ENCODE peak calls at places on chromosomes 2 and 18, in eight cellular contexts. One of them, this sample, is unnamed.

GRCh38 chr2:37555457-37555856 is 116.0 kb downstream of the CDC42EP3 start:
- DNase-seq in psoas muscle: no peak
- DNase-seq in colonic mucosa: no peak
- DNase-seq in GM23248: no peak
- DNase-seq in HFF-Myc: no peak
- DNase-seq in upper lobe of right lung: no peak
- DNase-seq in GM12865: peak
- DNase-seq in sigmoid colon: no peak
- DNase-seq in this sample: no peak

GRCh38 chr2:68912732-68913131 is 40.0 kb downstream of the GKN2 start:
- DNase-seq in colonic mucosa: no peak
- DNase-seq in upper lobe of right lung: no peak
- DNase-seq in psoas muscle: no peak
- DNase-seq in HFF-Myc: no peak
- DNase-seq in sigmoid colon: no peak
- DNase-seq in GM23248: no peak
- DNase-seq in GM12865: no peak
- DNase-seq in this sample: peak

GRCh38 chr18:25399554-25399953 is 47.6 kb upstream of the ZNF521 start:
- DNase-seq in HFF-Myc: no peak
- DNase-seq in colonic mucosa: no peak
- DNase-seq in upper lobe of right lung: no peak
- DNase-seq in GM12865: no peak
- DNase-seq in psoas muscle: no peak
- DNase-seq in GM23248: peak
- DNase-seq in sigmoid colon: no peak
- DNase-seq in this sample: no peak

GRCh38 chr2:118232391-118233255 is 144.4 kb downstream of the INSIG2 start:
- DNase-seq in sigmoid colon: no peak
- DNase-seq in psoas muscle: no peak
- DNase-seq in HFF-Myc: no peak
- DNase-seq in colonic mucosa: no peak
- DNase-seq in upper lobe of right lung: no peak
- DNase-seq in GM12865: peak
- DNase-seq in GM23248: no peak
- DNase-seq in this sample: no peak

GRCh38 chr2:144201126-144201525 is 318.8 kb downstream of the ZEB2 start:
- DNase-seq in HFF-Myc: no peak
- DNase-seq in GM23248: no peak
- DNase-seq in GM12865: no peak
- DNase-seq in upper lobe of right lung: no peak
- DNase-seq in sigmoid colon: no peak
- DNase-seq in colonic mucosa: no peak
- DNase-seq in psoas muscle: no peak
- DNase-seq in this sample: no peak

GRCh38 chr2:220619525-220620267 is 952.4 kb downstream of the EPHA4 start:
- DNase-seq in colonic mucosa: peak
- DNase-seq in GM12865: no peak
- DNase-seq in sigmoid colon: no peak
- DNase-seq in psoas muscle: no peak
- DNase-seq in upper lobe of right lung: no peak
- DNase-seq in GM23248: peak
- DNase-seq in HFF-Myc: no peak
- DNase-seq in this sample: no peak

GRCh38 chr2:175111200-175111657 is 56.8 kb downstream of the ATF2 start:
- DNase-seq in GM12865: peak
- DNase-seq in psoas muscle: no peak
- DNase-seq in upper lobe of right lung: no peak
- DNase-seq in GM23248: peak
- DNase-seq in colonic mucosa: no peak
- DNase-seq in HFF-Myc: peak
- DNase-seq in sigmoid colon: no peak
- DNase-seq in this sample: peak

GRCh38 chr2:104734937-104735586 is 118.9 kb upstream of the POU3F3 start:
- DNase-seq in GM23248: no peak
- DNase-seq in psoas muscle: no peak
- DNase-seq in colonic mucosa: no peak
- DNase-seq in HFF-Myc: no peak
- DNase-seq in GM12865: peak
- DNase-seq in sigmoid colon: no peak
- DNase-seq in upper lobe of right lung: no peak
- DNase-seq in this sample: no peak

GRCh38 chr18:39611381-39612090 is 2045.9 kb upstream of the CELF4 start:
- DNase-seq in psoas muscle: no peak
- DNase-seq in sigmoid colon: no peak
- DNase-seq in GM12865: no peak
- DNase-seq in GM23248: no peak
- DNase-seq in HFF-Myc: no peak
- DNase-seq in colonic mucosa: no peak
- DNase-seq in upper lobe of right lung: no peak
- DNase-seq in this sample: no peak

GRCh38 chr2:136527560-136527959 is 237.8 kb upstream of the THSD7B start:
- DNase-seq in sigmoid colon: no peak
- DNase-seq in HFF-Myc: peak
- DNase-seq in upper lobe of right lung: no peak
- DNase-seq in GM23248: peak
- DNase-seq in colonic mucosa: no peak
- DNase-seq in GM12865: peak
- DNase-seq in psoas muscle: no peak
- DNase-seq in this sample: no peak

GRCh38 chr18:11859903-11860407 is 8.7 kb downstream of the CHMP1B start:
- DNase-seq in GM23248: peak
- DNase-seq in GM12865: no peak
- DNase-seq in upper lobe of right lung: no peak
- DNase-seq in sigmoid colon: no peak
- DNase-seq in colonic mucosa: peak
- DNase-seq in psoas muscle: no peak
- DNase-seq in HFF-Myc: no peak
- DNase-seq in this sample: peak

GRCh38 chr2:25524507-25524906 is 148.9 kb downstream of the DTNB start:
- DNase-seq in GM12865: peak
- DNase-seq in sigmoid colon: no peak
- DNase-seq in upper lobe of right lung: no peak
- DNase-seq in psoas muscle: no peak
- DNase-seq in HFF-Myc: no peak
- DNase-seq in colonic mucosa: no peak
- DNase-seq in GM23248: no peak
- DNase-seq in this sample: no peak

GRCh38 chr2:113767811-113768210 is 11.4 kb upstream of the SLC35F5 start:
- DNase-seq in GM12865: no peak
- DNase-seq in colonic mucosa: no peak
- DNase-seq in psoas muscle: no peak
- DNase-seq in upper lobe of right lung: no peak
- DNase-seq in GM23248: no peak
- DNase-seq in sigmoid colon: no peak
- DNase-seq in HFF-Myc: no peak
- DNase-seq in this sample: no peak

GRCh38 chr2:203706403-203706802 is at the start of gene CD28:
- DNase-seq in GM23248: no peak
- DNase-seq in colonic mucosa: peak
- DNase-seq in upper lobe of right lung: no peak
- DNase-seq in HFF-Myc: no peak
- DNase-seq in psoas muscle: no peak
- DNase-seq in GM12865: peak
- DNase-seq in sigmoid colon: peak
- DNase-seq in this sample: peak

GRCh38 chr2:151315381-151315903 is 26.0 kb upstream of the NMI start:
- DNase-seq in GM23248: peak
- DNase-seq in HFF-Myc: no peak
- DNase-seq in upper lobe of right lung: no peak
- DNase-seq in sigmoid colon: peak
- DNase-seq in colonic mucosa: no peak
- DNase-seq in psoas muscle: peak
- DNase-seq in GM12865: no peak
- DNase-seq in this sample: no peak

GRCh38 chr2:165475270-165476004 is 5.9 kb downstream of the CSRNP3 start:
- DNase-seq in GM12865: no peak
- DNase-seq in GM23248: no peak
- DNase-seq in colonic mucosa: no peak
- DNase-seq in sigmoid colon: no peak
- DNase-seq in upper lobe of right lung: no peak
- DNase-seq in HFF-Myc: no peak
- DNase-seq in psoas muscle: no peak
- DNase-seq in this sample: no peak

GRCh38 chr2:225002039-225002655 is 40.1 kb downstream of the DOCK10 start:
- DNase-seq in HFF-Myc: peak
- DNase-seq in GM12865: peak
- DNase-seq in sigmoid colon: no peak
- DNase-seq in GM23248: peak
- DNase-seq in colonic mucosa: peak
- DNase-seq in upper lobe of right lung: no peak
- DNase-seq in psoas muscle: no peak
- DNase-seq in this sample: peak
- H3K4me3 ChIP-seq in HFF-Myc: no peak
- H3K4me3 ChIP-seq in GM12865: no peak
- H3K4me3 ChIP-seq in sigmoid colon: no peak
- H3K4me3 ChIP-seq in GM23248: no peak
- H3K4me3 ChIP-seq in colonic mucosa: no peak
- H3K4me3 ChIP-seq in upper lobe of right lung: no peak
- H3K4me3 ChIP-seq in psoas muscle: no peak
- H3K4me3 ChIP-seq in this sample: no peak

GRCh38 chr2:71803398-71803797 is 344.3 kb downstream of the CYP26B1 start:
- DNase-seq in GM23248: no peak
- DNase-seq in colonic mucosa: no peak
- DNase-seq in upper lobe of right lung: no peak
- DNase-seq in GM12865: no peak
- DNase-seq in HFF-Myc: no peak
- DNase-seq in sigmoid colon: no peak
- DNase-seq in psoas muscle: no peak
- DNase-seq in this sample: no peak

GRCh38 chr2:71802556-71802955 is 345.1 kb downstream of the CYP26B1 start:
- DNase-seq in sigmoid colon: no peak
- DNase-seq in psoas muscle: no peak
- DNase-seq in upper lobe of right lung: no peak
- DNase-seq in HFF-Myc: no peak
- DNase-seq in colonic mucosa: no peak
- DNase-seq in GM12865: no peak
- DNase-seq in GM23248: no peak
- DNase-seq in this sample: no peak

GRCh38 chr2:71806432-71806831 is 341.2 kb downstream of the CYP26B1 start:
- DNase-seq in GM12865: peak
- DNase-seq in colonic mucosa: no peak
- DNase-seq in GM23248: no peak
- DNase-seq in upper lobe of right lung: no peak
- DNase-seq in sigmoid colon: no peak
- DNase-seq in psoas muscle: peak
- DNase-seq in HFF-Myc: no peak
- DNase-seq in this sample: no peak

GRCh38 chr2:71801969-71802368 is 345.7 kb downstream of the CYP26B1 start:
- DNase-seq in psoas muscle: peak
- DNase-seq in GM12865: peak
- DNase-seq in HFF-Myc: no peak
- DNase-seq in GM23248: peak
- DNase-seq in upper lobe of right lung: no peak
- DNase-seq in colonic mucosa: peak
- DNase-seq in sigmoid colon: peak
- DNase-seq in this sample: peak

DNA sequence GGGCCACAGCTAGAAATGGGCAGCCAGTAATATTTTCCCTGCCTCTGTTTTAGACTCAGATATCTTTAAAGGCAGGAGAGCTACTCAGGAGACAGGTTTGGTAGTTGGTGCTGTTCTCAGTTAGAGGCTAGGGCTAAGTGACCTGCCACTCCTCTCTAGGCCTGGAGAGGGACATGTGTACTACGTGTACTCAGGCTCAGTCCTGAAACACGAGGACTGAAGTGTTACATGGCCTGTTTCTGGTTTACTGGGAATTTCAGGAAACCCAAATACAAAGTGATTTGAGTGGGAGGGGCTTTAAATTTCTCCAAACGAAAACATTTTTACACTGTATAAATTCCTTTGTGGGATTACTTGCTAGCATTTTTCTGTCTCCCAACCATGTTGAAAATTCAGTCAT is 343.4 kb downstream of the CYP26B1 start:
- DNase-seq in psoas muscle: no peak
- DNase-seq in upper lobe of right lung: no peak
- DNase-seq in colonic mucosa: no peak
- DNase-seq in GM23248: peak
- DNase-seq in GM12865: no peak
- DNase-seq in HFF-Myc: no peak
- DNase-seq in sigmoid colon: no peak
- DNase-seq in this sample: no peak
- H3K4me3 ChIP-seq in psoas muscle: no peak
- H3K4me3 ChIP-seq in upper lobe of right lung: no peak
- H3K4me3 ChIP-seq in colonic mucosa: no peak
- H3K4me3 ChIP-seq in GM23248: no peak
- H3K4me3 ChIP-seq in GM12865: no peak
- H3K4me3 ChIP-seq in HFF-Myc: no peak
- H3K4me3 ChIP-seq in sigmoid colon: no peak
- H3K4me3 ChIP-seq in this sample: no peak

DNA sequence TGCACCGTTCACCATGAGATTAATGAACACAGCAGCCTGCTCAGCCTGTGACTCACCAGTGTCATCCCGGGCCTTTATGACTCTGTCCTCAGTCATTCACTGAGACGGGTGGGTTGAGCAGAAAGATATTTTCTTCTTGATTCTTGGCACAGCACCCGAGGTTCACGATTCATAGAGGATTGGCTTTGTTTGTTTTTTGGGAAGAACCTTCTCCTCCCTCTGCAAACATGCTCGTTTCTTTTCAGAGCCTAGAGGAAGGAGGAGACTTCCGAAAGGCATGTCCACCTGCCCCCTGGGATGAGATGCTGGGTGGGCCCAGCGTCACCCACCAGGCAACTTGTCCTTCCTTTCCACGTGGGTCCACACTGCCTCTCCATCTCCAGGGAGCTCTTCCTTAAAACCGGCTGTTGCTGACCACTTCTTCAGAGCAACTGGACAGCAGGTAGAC is 199.2 kb downstream of the GLI2 start:
- DNase-seq in psoas muscle: peak
- DNase-seq in GM23248: peak
- DNase-seq in sigmoid colon: no peak
- DNase-seq in upper lobe of right lung: no peak
- DNase-seq in colonic mucosa: peak
- DNase-seq in HFF-Myc: no peak
- DNase-seq in GM12865: no peak
- DNase-seq in this sample: peak
- H3K4me3 ChIP-seq in psoas muscle: no peak
- H3K4me3 ChIP-seq in GM23248: peak
- H3K4me3 ChIP-seq in sigmoid colon: no peak
- H3K4me3 ChIP-seq in upper lobe of right lung: no peak
- H3K4me3 ChIP-seq in colonic mucosa: no peak
- H3K4me3 ChIP-seq in HFF-Myc: peak
- H3K4me3 ChIP-seq in GM12865: no peak
- H3K4me3 ChIP-seq in this sample: no peak

GRCh38 chr2:72041638-72042111 is 106.0 kb downstream of the CYP26B1 start:
- DNase-seq in colonic mucosa: no peak
- DNase-seq in GM23248: no peak
- DNase-seq in sigmoid colon: no peak
- DNase-seq in GM12865: no peak
- DNase-seq in psoas muscle: no peak
- DNase-seq in HFF-Myc: no peak
- DNase-seq in upper lobe of right lung: no peak
- DNase-seq in this sample: peak
- H3K4me3 ChIP-seq in colonic mucosa: no peak
- H3K4me3 ChIP-seq in GM23248: no peak
- H3K4me3 ChIP-seq in sigmoid colon: no peak
- H3K4me3 ChIP-seq in GM12865: no peak
- H3K4me3 ChIP-seq in psoas muscle: no peak
- H3K4me3 ChIP-seq in HFF-Myc: no peak
- H3K4me3 ChIP-seq in upper lobe of right lung: no peak
- H3K4me3 ChIP-seq in this sample: no peak